ENCODE peak calls at places on chromosomes 7 and 10, in five cellular contexts. O is left ventricle myocardium inferior; G is mammary epithelial cell; V is upper lobe of right lung; B is CD8-positive, alpha-beta memory T cell. E is an unnamed sample.

GRCh38 chr7:99001482-99002145 is 123.3 kb downstream of the TRRAP start:
- DNase-seq in O (no peak), G (no peak), V (no peak), B (no peak), E (no peak)

GRCh38 chr10:110568055-110568735 is 700 bp downstream of the SMC3 start:
- DNase-seq in O (peak; percentile 18), G (peak; percentile 33), V (no peak), B (peak; percentile 61), E (no peak)

GRCh38 chr7:76326646-76327233 is 24.3 kb downstream of the HSPB1 start:
- DNase-seq in O (no peak), G (no peak), V (no peak), B (no peak), E (no peak)

GRCh38 chr7:92925876-92926696 is 89.7 kb upstream of the CDK6 start:
- DNase-seq in O (no peak), G (no peak), V (no peak), B (no peak), E (no peak)

GRCh38 chr7:129222064-129222463 is 2.8 kb upstream of the AHCYL2 start:
- DNase-seq in O (no peak), G (no peak), V (no peak), B (no peak), E (no peak)

GRCh38 chr7:149776305-149776704 is 2.9 kb upstream of the ZNF467 start:
- DNase-seq in O (peak; percentile 85), G (no peak), V (peak; percentile 81), B (no peak), E (no peak)

GRCh38 chr7:936131-937054 is 18.1 kb downstream of the ADAP1 start:
- DNase-seq in O (no peak), G (no peak), V (peak; percentile 55), B (no peak), E (no peak)

GRCh38 chr10:91135113-91135512 is 85.3 kb upstream of the PCGF5 start:
- DNase-seq in O (no peak), G (no peak), V (no peak), B (no peak), E (no peak)

GRCh38 chr7:32336726-32337125 is 153.5 kb downstream of the LSM5 start:
- DNase-seq in O (no peak), G (peak; percentile 94), V (no peak), B (no peak), E (no peak)

GRCh38 chr7:93889261-93889660 is 1.3 kb downstream of the TFPI2 start:
- DNase-seq in O (no peak), G (peak; percentile 78), V (no peak), B (no peak), E (no peak)

GRCh38 chr10:48497965-48498770 is 106.7 kb downstream of the ARHGAP22 start:
- DNase-seq in O (no peak), G (no peak), V (no peak), B (no peak), E (no peak)

GRCh38 chr10:127424594-127425264 is 124.4 kb upstream of the NPS start:
- DNase-seq in O (peak; percentile 46), G (no peak), V (no peak), B (no peak), E (no peak)

GRCh38 chr10:71531485-71532446 is 135.0 kb downstream of the CDH23 start:
- DNase-seq in O (no peak), G (no peak), V (no peak), B (no peak), E (no peak)

GRCh38 chr7:153090757-153091156 is 331.2 kb downstream of the ACTR3B start:
- DNase-seq in O (no peak), G (no peak), V (no peak), B (no peak), E (no peak)

GRCh38 chr10:69333205-69333604 is 54.9 kb downstream of the HK1 start:
- DNase-seq in O (no peak), G (peak; percentile 63), V (peak; percentile 78), B (no peak), E (no peak)

GRCh38 chr10:69336952-69337311 is 58.6 kb downstream of the HK1 start:
- DNase-seq in O (no peak), G (no peak), V (no peak), B (no peak), E (no peak)

GRCh38 chr10:69334258-69335062 is 56.2 kb downstream of the HK1 start:
- DNase-seq in O (no peak), G (peak; percentile 45), V (no peak), B (no peak), E (no peak)

GRCh38 chr10:69335613-69336012 is 57.3 kb downstream of the HK1 start:
- DNase-seq in O (no peak), G (no peak), V (no peak), B (no peak), E (no peak)

DNA sequence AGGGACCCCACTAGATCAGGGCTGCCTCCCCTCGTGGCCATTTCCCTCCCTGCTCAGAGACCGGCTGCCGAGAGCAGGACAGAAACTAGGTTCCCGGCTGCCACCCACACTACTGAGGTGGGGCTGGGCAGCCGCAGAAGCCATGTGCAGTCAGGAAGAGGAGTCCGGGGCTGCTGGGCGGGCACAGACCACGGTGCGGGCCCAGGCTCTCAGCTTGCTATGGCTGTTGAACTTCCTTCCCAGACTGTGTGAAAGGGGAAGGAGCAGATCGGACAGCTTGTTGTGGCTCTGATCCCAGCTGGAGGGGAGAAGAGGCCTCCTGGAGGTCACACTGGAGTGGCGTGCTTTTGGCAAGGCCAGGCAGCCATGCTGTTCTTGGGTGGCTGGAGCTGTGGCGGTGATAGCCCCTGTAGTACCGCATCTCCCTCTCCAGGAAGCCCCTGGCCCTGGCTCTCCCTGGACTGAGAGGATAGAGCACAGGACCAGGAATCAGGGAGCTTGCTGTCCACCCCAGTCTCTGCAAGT is 56.8 kb downstream of the HK1 start:
- DNase-seq in O (peak; percentile 72), G (no peak), V (peak; percentile 84), B (peak; percentile 20), E (peak; percentile 26)
- H3K4me1 ChIP-seq in O (peaks cover 100% of the 10 kb centered on the region), G (peaks cover 76% of the 10 kb centered on the region), V (peaks cover 84% of the 10 kb centered on the region), B (peaks cover 67% of the 10 kb centered on the region), E (peaks cover 82% of the 10 kb centered on the region)

DNA sequence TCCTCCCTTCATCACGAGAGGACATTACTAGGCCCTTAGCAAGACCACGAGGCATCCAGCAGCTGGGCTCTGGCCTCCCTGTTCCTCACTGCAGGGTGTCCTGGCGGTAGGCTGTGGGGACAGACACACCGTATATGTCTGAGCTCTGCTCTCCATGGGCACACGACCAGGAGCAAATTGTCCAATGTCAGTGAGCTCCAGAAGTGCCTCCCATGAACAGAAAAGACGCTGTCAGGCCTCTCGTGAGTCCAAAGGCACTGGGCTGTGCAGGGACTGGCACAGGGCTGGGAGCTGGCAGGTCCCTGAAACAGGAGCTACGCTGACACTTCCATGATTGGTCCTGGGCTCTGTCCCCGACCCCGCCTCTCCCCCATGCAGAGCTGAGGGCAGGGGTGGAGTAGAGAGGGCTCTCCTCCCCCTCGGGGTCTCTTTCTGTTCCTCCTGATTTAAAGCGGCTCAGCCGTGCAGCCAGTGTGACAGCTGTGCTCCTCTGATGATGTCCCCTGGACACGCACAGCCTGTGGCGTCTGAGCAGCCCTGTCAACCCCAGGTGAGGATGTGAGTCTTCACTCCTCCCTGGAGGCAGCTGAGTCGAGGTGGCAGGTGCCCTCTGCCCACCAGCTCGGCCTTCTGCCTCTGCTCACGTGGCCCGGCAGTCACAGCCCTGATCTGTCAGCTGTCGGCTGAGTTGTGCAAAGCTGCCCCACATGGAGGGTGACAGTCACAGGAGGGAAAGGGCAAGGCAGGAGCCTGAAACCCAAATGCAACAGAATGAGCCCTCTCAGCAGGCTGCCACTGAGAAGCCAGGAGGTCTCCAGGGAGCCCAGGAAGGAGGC is 13.0 kb downstream of the ANTXRL start:
- DNase-seq in O (no peak), G (no peak), V (no peak), B (no peak), E (no peak)
- H3K4me3 ChIP-seq in O (no peak overlapping the region), G (no peak overlapping the region), V (no peak overlapping the region), B (no peak overlapping the region), E (no peak overlapping the region)

DNA sequence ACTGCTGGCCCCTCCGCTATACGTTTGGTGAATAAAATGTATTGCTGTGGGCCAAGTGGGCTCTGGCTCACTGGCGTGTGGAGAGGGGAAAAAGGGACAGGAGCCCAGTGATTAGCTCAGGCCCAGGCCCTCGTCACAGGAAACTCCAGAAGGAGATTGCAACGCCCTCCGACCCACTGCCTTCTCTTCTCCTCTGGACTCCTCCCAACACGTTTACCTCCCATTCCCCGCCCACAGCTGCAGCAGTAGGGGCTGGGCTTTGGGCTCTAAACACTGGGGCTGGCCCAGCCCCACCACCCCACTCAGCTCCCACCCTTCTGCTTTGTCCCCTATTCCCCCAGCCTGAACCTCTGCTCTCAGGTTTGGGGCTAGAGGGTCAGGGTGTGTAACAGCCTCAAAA is 173.9 kb downstream of the NEURL1 start:
- DNase-seq in O (no peak), G (no peak), V (no peak), B (no peak), E (no peak)
- H3K4me1 ChIP-seq in O (peaks cover 86% of the 10 kb centered on the region), G (peaks cover 34% of the 10 kb centered on the region), V (peaks cover 42% of the 10 kb centered on the region), B (peaks cover 11% of the 10 kb centered on the region), E (peaks cover 13% of the 10 kb centered on the region)

GRCh38 chr10:124153601-124153930 is 60.2 kb upstream of the CHST15 start:
- DNase-seq in O (no peak), G (no peak), V (no peak), B (no peak), E (no peak)
- H3K4me3 ChIP-seq in O (no peak overlapping the region), G (no peak overlapping the region), V (no peak overlapping the region), B (no peak overlapping the region), E (no peak overlapping the region)

E was measured in CD4-positive, alpha-beta memory T cell.